ENCODE peak calls at places on chromosomes 13 and 19, in ten cellular contexts. One of them, this sample, is unnamed.

GRCh38 chr13:45216193-45216592 is 15.3 kb upstream of the KCTD4 start:
- DNase-seq in CD8-positive, alpha-beta memory T cell: no peak
- DNase-seq in transverse colon: no peak
- DNase-seq in heart left ventricle: no peak
- DNase-seq in stimulated activated CD4-positive, alpha-beta T cell treated with anti-CD3 and anti-CD28 coated beads, Interleukin-1b, Interleukin-23, amount 100 ng/mL, for 1 hour: no peak
- DNase-seq in GM12865: no peak
- DNase-seq in NCI-H146: no peak
- DNase-seq in T-helper 17 cell: no peak
- DNase-seq in stimulated activated CD8-positive, alpha-beta memory T cell treated with anti-CD3 and anti-CD28 coated beads, Interleukin-4, amount 100 ng/mL, for 24 hours: no peak
- DNase-seq in ascending aorta: no peak
- DNase-seq in this sample: no peak

GRCh38 chr19:10288662-10289166 is 1.0 kb upstream of the ICAM5 start:
- DNase-seq in CD8-positive, alpha-beta memory T cell: no peak
- DNase-seq in transverse colon: peak
- DNase-seq in heart left ventricle: no peak
- DNase-seq in stimulated activated CD4-positive, alpha-beta T cell treated with anti-CD3 and anti-CD28 coated beads, Interleukin-1b, Interleukin-23, amount 100 ng/mL, for 1 hour: no peak
- DNase-seq in GM12865: peak
- DNase-seq in NCI-H146: peak
- DNase-seq in T-helper 17 cell: no peak
- DNase-seq in stimulated activated CD8-positive, alpha-beta memory T cell treated with anti-CD3 and anti-CD28 coated beads, Interleukin-4, amount 100 ng/mL, for 24 hours: no peak
- DNase-seq in ascending aorta: no peak
- DNase-seq in this sample: peak

GRCh38 chr13:57286511-57287098 is 119.6 kb downstream of the PRR20E start:
- DNase-seq in CD8-positive, alpha-beta memory T cell: peak
- DNase-seq in transverse colon: no peak
- DNase-seq in heart left ventricle: no peak
- DNase-seq in stimulated activated CD4-positive, alpha-beta T cell treated with anti-CD3 and anti-CD28 coated beads, Interleukin-1b, Interleukin-23, amount 100 ng/mL, for 1 hour: no peak
- DNase-seq in GM12865: no peak
- DNase-seq in NCI-H146: no peak
- DNase-seq in T-helper 17 cell: no peak
- DNase-seq in stimulated activated CD8-positive, alpha-beta memory T cell treated with anti-CD3 and anti-CD28 coated beads, Interleukin-4, amount 100 ng/mL, for 24 hours: no peak
- DNase-seq in ascending aorta: no peak
- DNase-seq in this sample: no peak

GRCh38 chr19:3480383-3481091 is at the start of gene SMIM24:
- DNase-seq in CD8-positive, alpha-beta memory T cell: no peak
- DNase-seq in transverse colon: peak
- DNase-seq in heart left ventricle: no peak
- DNase-seq in stimulated activated CD4-positive, alpha-beta T cell treated with anti-CD3 and anti-CD28 coated beads, Interleukin-1b, Interleukin-23, amount 100 ng/mL, for 1 hour: no peak
- DNase-seq in GM12865: no peak
- DNase-seq in NCI-H146: peak
- DNase-seq in T-helper 17 cell: no peak
- DNase-seq in stimulated activated CD8-positive, alpha-beta memory T cell treated with anti-CD3 and anti-CD28 coated beads, Interleukin-4, amount 100 ng/mL, for 24 hours: no peak
- DNase-seq in ascending aorta: no peak
- DNase-seq in this sample: peak

GRCh38 chr13:83516781-83517180 is 365.5 kb downstream of the SLITRK1 start:
- DNase-seq in CD8-positive, alpha-beta memory T cell: no peak
- DNase-seq in transverse colon: no peak
- DNase-seq in heart left ventricle: no peak
- DNase-seq in stimulated activated CD4-positive, alpha-beta T cell treated with anti-CD3 and anti-CD28 coated beads, Interleukin-1b, Interleukin-23, amount 100 ng/mL, for 1 hour: no peak
- DNase-seq in GM12865: no peak
- DNase-seq in NCI-H146: no peak
- DNase-seq in T-helper 17 cell: no peak
- DNase-seq in stimulated activated CD8-positive, alpha-beta memory T cell treated with anti-CD3 and anti-CD28 coated beads, Interleukin-4, amount 100 ng/mL, for 24 hours: no peak
- DNase-seq in ascending aorta: no peak
- DNase-seq in this sample: no peak

GRCh38 chr19:7904074-7905020 is 670 bp downstream of the MAP2K7 start:
- DNase-seq in CD8-positive, alpha-beta memory T cell: peak
- DNase-seq in transverse colon: peak
- DNase-seq in heart left ventricle: peak
- DNase-seq in stimulated activated CD4-positive, alpha-beta T cell treated with anti-CD3 and anti-CD28 coated beads, Interleukin-1b, Interleukin-23, amount 100 ng/mL, for 1 hour: no peak
- DNase-seq in GM12865: peak
- DNase-seq in NCI-H146: no peak
- DNase-seq in T-helper 17 cell: peak
- DNase-seq in stimulated activated CD8-positive, alpha-beta memory T cell treated with anti-CD3 and anti-CD28 coated beads, Interleukin-4, amount 100 ng/mL, for 24 hours: peak
- DNase-seq in ascending aorta: no peak
- DNase-seq in this sample: no peak

GRCh38 chr13:105735269-105735668 is 800.2 kb downstream of the EFNB2 start:
- DNase-seq in CD8-positive, alpha-beta memory T cell: no peak
- DNase-seq in transverse colon: no peak
- DNase-seq in heart left ventricle: no peak
- DNase-seq in stimulated activated CD4-positive, alpha-beta T cell treated with anti-CD3 and anti-CD28 coated beads, Interleukin-1b, Interleukin-23, amount 100 ng/mL, for 1 hour: no peak
- DNase-seq in GM12865: no peak
- DNase-seq in NCI-H146: no peak
- DNase-seq in T-helper 17 cell: no peak
- DNase-seq in stimulated activated CD8-positive, alpha-beta memory T cell treated with anti-CD3 and anti-CD28 coated beads, Interleukin-4, amount 100 ng/mL, for 24 hours: no peak
- DNase-seq in ascending aorta: no peak
- DNase-seq in this sample: no peak

GRCh38 chr19:9205506-9206113 is 13.8 kb downstream of the OR7D4 start:
- DNase-seq in CD8-positive, alpha-beta memory T cell: peak
- DNase-seq in transverse colon: peak
- DNase-seq in heart left ventricle: peak
- DNase-seq in stimulated activated CD4-positive, alpha-beta T cell treated with anti-CD3 and anti-CD28 coated beads, Interleukin-1b, Interleukin-23, amount 100 ng/mL, for 1 hour: peak
- DNase-seq in GM12865: peak
- DNase-seq in NCI-H146: peak
- DNase-seq in T-helper 17 cell: peak
- DNase-seq in stimulated activated CD8-positive, alpha-beta memory T cell treated with anti-CD3 and anti-CD28 coated beads, Interleukin-4, amount 100 ng/mL, for 24 hours: peak
- DNase-seq in ascending aorta: peak
- DNase-seq in this sample: peak

GRCh38 chr19:28943651-28944050 is 269.3 kb downstream of the UQCRFS1 start:
- DNase-seq in CD8-positive, alpha-beta memory T cell: no peak
- DNase-seq in transverse colon: no peak
- DNase-seq in heart left ventricle: no peak
- DNase-seq in stimulated activated CD4-positive, alpha-beta T cell treated with anti-CD3 and anti-CD28 coated beads, Interleukin-1b, Interleukin-23, amount 100 ng/mL, for 1 hour: no peak
- DNase-seq in GM12865: no peak
- DNase-seq in NCI-H146: no peak
- DNase-seq in T-helper 17 cell: no peak
- DNase-seq in stimulated activated CD8-positive, alpha-beta memory T cell treated with anti-CD3 and anti-CD28 coated beads, Interleukin-4, amount 100 ng/mL, for 24 hours: no peak
- DNase-seq in ascending aorta: no peak
- DNase-seq in this sample: no peak

GRCh38 chr19:40530091-40530901 is 46.4 kb upstream of the SHKBP1 start:
- DNase-seq in CD8-positive, alpha-beta memory T cell: peak
- DNase-seq in transverse colon: no peak
- DNase-seq in heart left ventricle: no peak
- DNase-seq in stimulated activated CD4-positive, alpha-beta T cell treated with anti-CD3 and anti-CD28 coated beads, Interleukin-1b, Interleukin-23, amount 100 ng/mL, for 1 hour: no peak
- DNase-seq in GM12865: no peak
- DNase-seq in NCI-H146: peak
- DNase-seq in T-helper 17 cell: peak
- DNase-seq in stimulated activated CD8-positive, alpha-beta memory T cell treated with anti-CD3 and anti-CD28 coated beads, Interleukin-4, amount 100 ng/mL, for 24 hours: no peak
- DNase-seq in ascending aorta: no peak
- DNase-seq in this sample: no peak

GRCh38 chr13:48816696-48817095 is 159.0 kb upstream of the FNDC3A start:
- DNase-seq in CD8-positive, alpha-beta memory T cell: no peak
- DNase-seq in transverse colon: no peak
- DNase-seq in heart left ventricle: no peak
- DNase-seq in stimulated activated CD4-positive, alpha-beta T cell treated with anti-CD3 and anti-CD28 coated beads, Interleukin-1b, Interleukin-23, amount 100 ng/mL, for 1 hour: no peak
- DNase-seq in GM12865: no peak
- DNase-seq in NCI-H146: no peak
- DNase-seq in T-helper 17 cell: no peak
- DNase-seq in stimulated activated CD8-positive, alpha-beta memory T cell treated with anti-CD3 and anti-CD28 coated beads, Interleukin-4, amount 100 ng/mL, for 24 hours: no peak
- DNase-seq in ascending aorta: no peak
- DNase-seq in this sample: no peak

GRCh38 chr19:50749490-50749889 is 20.8 kb upstream of the GPR32 start:
- DNase-seq in CD8-positive, alpha-beta memory T cell: no peak
- DNase-seq in transverse colon: no peak
- DNase-seq in heart left ventricle: no peak
- DNase-seq in stimulated activated CD4-positive, alpha-beta T cell treated with anti-CD3 and anti-CD28 coated beads, Interleukin-1b, Interleukin-23, amount 100 ng/mL, for 1 hour: no peak
- DNase-seq in GM12865: no peak
- DNase-seq in NCI-H146: no peak
- DNase-seq in T-helper 17 cell: no peak
- DNase-seq in stimulated activated CD8-positive, alpha-beta memory T cell treated with anti-CD3 and anti-CD28 coated beads, Interleukin-4, amount 100 ng/mL, for 24 hours: no peak
- DNase-seq in ascending aorta: no peak
- DNase-seq in this sample: no peak

GRCh38 chr13:110259651-110260050 is 47.3 kb downstream of the COL4A1 start:
- DNase-seq in CD8-positive, alpha-beta memory T cell: no peak
- DNase-seq in transverse colon: no peak
- DNase-seq in heart left ventricle: no peak
- DNase-seq in stimulated activated CD4-positive, alpha-beta T cell treated with anti-CD3 and anti-CD28 coated beads, Interleukin-1b, Interleukin-23, amount 100 ng/mL, for 1 hour: no peak
- DNase-seq in GM12865: no peak
- DNase-seq in NCI-H146: no peak
- DNase-seq in T-helper 17 cell: no peak
- DNase-seq in stimulated activated CD8-positive, alpha-beta memory T cell treated with anti-CD3 and anti-CD28 coated beads, Interleukin-4, amount 100 ng/mL, for 24 hours: no peak
- DNase-seq in ascending aorta: peak
- DNase-seq in this sample: no peak

GRCh38 chr19:2475018-2475701 is 767 bp upstream of the GADD45B start:
- DNase-seq in CD8-positive, alpha-beta memory T cell: peak
- DNase-seq in transverse colon: peak
- DNase-seq in heart left ventricle: peak
- DNase-seq in stimulated activated CD4-positive, alpha-beta T cell treated with anti-CD3 and anti-CD28 coated beads, Interleukin-1b, Interleukin-23, amount 100 ng/mL, for 1 hour: no peak
- DNase-seq in GM12865: peak
- DNase-seq in NCI-H146: no peak
- DNase-seq in T-helper 17 cell: peak
- DNase-seq in stimulated activated CD8-positive, alpha-beta memory T cell treated with anti-CD3 and anti-CD28 coated beads, Interleukin-4, amount 100 ng/mL, for 24 hours: peak
- DNase-seq in ascending aorta: peak
- DNase-seq in this sample: peak

GRCh38 chr19:8355631-8356402 is 8.1 kb upstream of the ANGPTL4 start:
- DNase-seq in CD8-positive, alpha-beta memory T cell: no peak
- DNase-seq in transverse colon: no peak
- DNase-seq in heart left ventricle: no peak
- DNase-seq in stimulated activated CD4-positive, alpha-beta T cell treated with anti-CD3 and anti-CD28 coated beads, Interleukin-1b, Interleukin-23, amount 100 ng/mL, for 1 hour: no peak
- DNase-seq in GM12865: no peak
- DNase-seq in NCI-H146: no peak
- DNase-seq in T-helper 17 cell: no peak
- DNase-seq in stimulated activated CD8-positive, alpha-beta memory T cell treated with anti-CD3 and anti-CD28 coated beads, Interleukin-4, amount 100 ng/mL, for 24 hours: no peak
- DNase-seq in ascending aorta: peak
- DNase-seq in this sample: no peak

GRCh38 chr13:51869921-51870320 is 8.2 kb downstream of the CCDC70 start:
- DNase-seq in CD8-positive, alpha-beta memory T cell: no peak
- DNase-seq in transverse colon: no peak
- DNase-seq in heart left ventricle: no peak
- DNase-seq in stimulated activated CD4-positive, alpha-beta T cell treated with anti-CD3 and anti-CD28 coated beads, Interleukin-1b, Interleukin-23, amount 100 ng/mL, for 1 hour: no peak
- DNase-seq in GM12865: no peak
- DNase-seq in NCI-H146: no peak
- DNase-seq in T-helper 17 cell: no peak
- DNase-seq in stimulated activated CD8-positive, alpha-beta memory T cell treated with anti-CD3 and anti-CD28 coated beads, Interleukin-4, amount 100 ng/mL, for 24 hours: no peak
- DNase-seq in ascending aorta: no peak
- DNase-seq in this sample: no peak

GRCh38 chr19:49110567-49110966 is 3.6 kb upstream of the LIN7B start:
- DNase-seq in CD8-positive, alpha-beta memory T cell: no peak
- DNase-seq in transverse colon: no peak
- DNase-seq in heart left ventricle: no peak
- DNase-seq in stimulated activated CD4-positive, alpha-beta T cell treated with anti-CD3 and anti-CD28 coated beads, Interleukin-1b, Interleukin-23, amount 100 ng/mL, for 1 hour: no peak
- DNase-seq in GM12865: no peak
- DNase-seq in NCI-H146: no peak
- DNase-seq in T-helper 17 cell: no peak
- DNase-seq in stimulated activated CD8-positive, alpha-beta memory T cell treated with anti-CD3 and anti-CD28 coated beads, Interleukin-4, amount 100 ng/mL, for 24 hours: no peak
- DNase-seq in ascending aorta: no peak
- DNase-seq in this sample: no peak

GRCh38 chr19:31349160-31349881 is at the start of gene TSHZ3:
- DNase-seq in CD8-positive, alpha-beta memory T cell: peak
- DNase-seq in transverse colon: peak
- DNase-seq in heart left ventricle: peak
- DNase-seq in stimulated activated CD4-positive, alpha-beta T cell treated with anti-CD3 and anti-CD28 coated beads, Interleukin-1b, Interleukin-23, amount 100 ng/mL, for 1 hour: no peak
- DNase-seq in GM12865: no peak
- DNase-seq in NCI-H146: peak
- DNase-seq in T-helper 17 cell: peak
- DNase-seq in stimulated activated CD8-positive, alpha-beta memory T cell treated with anti-CD3 and anti-CD28 coated beads, Interleukin-4, amount 100 ng/mL, for 24 hours: no peak
- DNase-seq in ascending aorta: peak
- DNase-seq in this sample: peak

GRCh38 chr19:3431760-3432397 is 48.4 kb downstream of the SMIM24 start:
- DNase-seq in CD8-positive, alpha-beta memory T cell: no peak
- DNase-seq in transverse colon: no peak
- DNase-seq in heart left ventricle: no peak
- DNase-seq in stimulated activated CD4-positive, alpha-beta T cell treated with anti-CD3 and anti-CD28 coated beads, Interleukin-1b, Interleukin-23, amount 100 ng/mL, for 1 hour: no peak
- DNase-seq in GM12865: no peak
- DNase-seq in NCI-H146: no peak
- DNase-seq in T-helper 17 cell: no peak
- DNase-seq in stimulated activated CD8-positive, alpha-beta memory T cell treated with anti-CD3 and anti-CD28 coated beads, Interleukin-4, amount 100 ng/mL, for 24 hours: no peak
- DNase-seq in ascending aorta: no peak
- DNase-seq in this sample: no peak

GRCh38 chr13:88000239-88000638 is 329.1 kb downstream of the SLITRK5 start:
- DNase-seq in CD8-positive, alpha-beta memory T cell: no peak
- DNase-seq in transverse colon: no peak
- DNase-seq in heart left ventricle: no peak
- DNase-seq in stimulated activated CD4-positive, alpha-beta T cell treated with anti-CD3 and anti-CD28 coated beads, Interleukin-1b, Interleukin-23, amount 100 ng/mL, for 1 hour: no peak
- DNase-seq in GM12865: no peak
- DNase-seq in NCI-H146: peak
- DNase-seq in T-helper 17 cell: no peak
- DNase-seq in stimulated activated CD8-positive, alpha-beta memory T cell treated with anti-CD3 and anti-CD28 coated beads, Interleukin-4, amount 100 ng/mL, for 24 hours: no peak
- DNase-seq in ascending aorta: no peak
- DNase-seq in this sample: no peak

GRCh38 chr13:41649659-41650058 is 192.3 kb downstream of the RGCC start:
- DNase-seq in CD8-positive, alpha-beta memory T cell: no peak
- DNase-seq in transverse colon: no peak
- DNase-seq in heart left ventricle: no peak
- DNase-seq in stimulated activated CD4-positive, alpha-beta T cell treated with anti-CD3 and anti-CD28 coated beads, Interleukin-1b, Interleukin-23, amount 100 ng/mL, for 1 hour: no peak
- DNase-seq in GM12865: no peak
- DNase-seq in NCI-H146: no peak
- DNase-seq in T-helper 17 cell: no peak
- DNase-seq in stimulated activated CD8-positive, alpha-beta memory T cell treated with anti-CD3 and anti-CD28 coated beads, Interleukin-4, amount 100 ng/mL, for 24 hours: no peak
- DNase-seq in ascending aorta: no peak
- DNase-seq in this sample: no peak

GRCh38 chr13:102903659-102904407 is 58.0 kb downstream of the ERCC5 start:
- DNase-seq in CD8-positive, alpha-beta memory T cell: no peak
- DNase-seq in transverse colon: no peak
- DNase-seq in heart left ventricle: no peak
- DNase-seq in stimulated activated CD4-positive, alpha-beta T cell treated with anti-CD3 and anti-CD28 coated beads, Interleukin-1b, Interleukin-23, amount 100 ng/mL, for 1 hour: no peak
- DNase-seq in GM12865: peak
- DNase-seq in NCI-H146: no peak
- DNase-seq in T-helper 17 cell: no peak
- DNase-seq in stimulated activated CD8-positive, alpha-beta memory T cell treated with anti-CD3 and anti-CD28 coated beads, Interleukin-4, amount 100 ng/mL, for 24 hours: no peak
- DNase-seq in ascending aorta: no peak
- DNase-seq in this sample: no peak

GRCh38 chr13:44281252-44282000 is 92.2 kb upstream of the SERP2 start:
- DNase-seq in CD8-positive, alpha-beta memory T cell: no peak
- DNase-seq in transverse colon: no peak
- DNase-seq in heart left ventricle: no peak
- DNase-seq in stimulated activated CD4-positive, alpha-beta T cell treated with anti-CD3 and anti-CD28 coated beads, Interleukin-1b, Interleukin-23, amount 100 ng/mL, for 1 hour: no peak
- DNase-seq in GM12865: no peak
- DNase-seq in NCI-H146: no peak
- DNase-seq in T-helper 17 cell: no peak
- DNase-seq in stimulated activated CD8-positive, alpha-beta memory T cell treated with anti-CD3 and anti-CD28 coated beads, Interleukin-4, amount 100 ng/mL, for 24 hours: no peak
- DNase-seq in ascending aorta: no peak
- DNase-seq in this sample: peak

GRCh38 chr19:6728346-6728745 is 7.9 kb upstream of the C3 start:
- DNase-seq in CD8-positive, alpha-beta memory T cell: no peak
- DNase-seq in transverse colon: no peak
- DNase-seq in heart left ventricle: no peak
- DNase-seq in stimulated activated CD4-positive, alpha-beta T cell treated with anti-CD3 and anti-CD28 coated beads, Interleukin-1b, Interleukin-23, amount 100 ng/mL, for 1 hour: no peak
- DNase-seq in GM12865: peak
- DNase-seq in NCI-H146: no peak
- DNase-seq in T-helper 17 cell: no peak
- DNase-seq in stimulated activated CD8-positive, alpha-beta memory T cell treated with anti-CD3 and anti-CD28 coated beads, Interleukin-4, amount 100 ng/mL, for 24 hours: no peak
- DNase-seq in ascending aorta: no peak
- DNase-seq in this sample: no peak

GRCh38 chr19:6495947-6496346 is 6.2 kb downstream of the TUBB4A start:
- DNase-seq in CD8-positive, alpha-beta memory T cell: no peak
- DNase-seq in transverse colon: no peak
- DNase-seq in heart left ventricle: no peak
- DNase-seq in stimulated activated CD4-positive, alpha-beta T cell treated with anti-CD3 and anti-CD28 coated beads, Interleukin-1b, Interleukin-23, amount 100 ng/mL, for 1 hour: no peak
- DNase-seq in GM12865: no peak
- DNase-seq in NCI-H146: no peak
- DNase-seq in T-helper 17 cell: no peak
- DNase-seq in stimulated activated CD8-positive, alpha-beta memory T cell treated with anti-CD3 and anti-CD28 coated beads, Interleukin-4, amount 100 ng/mL, for 24 hours: no peak
- DNase-seq in ascending aorta: no peak
- DNase-seq in this sample: no peak

GRCh38 chr13:64371045-64371444 is 2859.1 kb downstream of the PCDH9 start:
- DNase-seq in CD8-positive, alpha-beta memory T cell: no peak
- DNase-seq in transverse colon: no peak
- DNase-seq in heart left ventricle: no peak
- DNase-seq in stimulated activated CD4-positive, alpha-beta T cell treated with anti-CD3 and anti-CD28 coated beads, Interleukin-1b, Interleukin-23, amount 100 ng/mL, for 1 hour: no peak
- DNase-seq in GM12865: no peak
- DNase-seq in NCI-H146: no peak
- DNase-seq in T-helper 17 cell: no peak
- DNase-seq in stimulated activated CD8-positive, alpha-beta memory T cell treated with anti-CD3 and anti-CD28 coated beads, Interleukin-4, amount 100 ng/mL, for 24 hours: no peak
- DNase-seq in ascending aorta: no peak
- DNase-seq in this sample: no peak

GRCh38 chr19:9827325-9828238 is at the start of gene UBL5:
- DNase-seq in CD8-positive, alpha-beta memory T cell: peak
- DNase-seq in transverse colon: peak
- DNase-seq in heart left ventricle: peak
- DNase-seq in stimulated activated CD4-positive, alpha-beta T cell treated with anti-CD3 and anti-CD28 coated beads, Interleukin-1b, Interleukin-23, amount 100 ng/mL, for 1 hour: peak
- DNase-seq in GM12865: peak
- DNase-seq in NCI-H146: peak
- DNase-seq in T-helper 17 cell: peak
- DNase-seq in stimulated activated CD8-positive, alpha-beta memory T cell treated with anti-CD3 and anti-CD28 coated beads, Interleukin-4, amount 100 ng/mL, for 24 hours: peak
- DNase-seq in ascending aorta: peak
- DNase-seq in this sample: peak

GRCh38 chr13:73952683-73953082 is 181.5 kb downstream of the KLF12 start:
- DNase-seq in CD8-positive, alpha-beta memory T cell: no peak
- DNase-seq in transverse colon: no peak
- DNase-seq in heart left ventricle: no peak
- DNase-seq in stimulated activated CD4-positive, alpha-beta T cell treated with anti-CD3 and anti-CD28 coated beads, Interleukin-1b, Interleukin-23, amount 100 ng/mL, for 1 hour: no peak
- DNase-seq in GM12865: no peak
- DNase-seq in NCI-H146: no peak
- DNase-seq in T-helper 17 cell: no peak
- DNase-seq in stimulated activated CD8-positive, alpha-beta memory T cell treated with anti-CD3 and anti-CD28 coated beads, Interleukin-4, amount 100 ng/mL, for 24 hours: no peak
- DNase-seq in ascending aorta: no peak
- DNase-seq in this sample: no peak

This sample was measured in stomach.